ENCODE peak calls at places on chromosome 22, in eight cellular contexts. One of them, this sample, is unnamed.

GRCh38 chr22:31291403-31291715 is 929 bp downstream of the PIK3IP1 start:
- DNase-seq in mammary epithelial cell: no peak
- DNase-seq in endothelial cell of umbilical vein: no peak
- DNase-seq in astrocyte: no peak
- DNase-seq in neural progenitor cell: peak
- DNase-seq in kidney: no peak
- DNase-seq in mesendoderm: no peak
- DNase-seq in IMR-90: no peak
- DNase-seq in this sample: peak

GRCh38 chr22:37485006-37485713 is 1.0 kb downstream of the MFNG start:
- DNase-seq in mammary epithelial cell: no peak
- DNase-seq in endothelial cell of umbilical vein: peak
- DNase-seq in astrocyte: no peak
- DNase-seq in neural progenitor cell: no peak
- DNase-seq in kidney: no peak
- DNase-seq in mesendoderm: no peak
- DNase-seq in IMR-90: no peak
- DNase-seq in this sample: no peak

GRCh38 chr22:45201678-45202332 is 38.1 kb downstream of the NUP50 start:
- DNase-seq in mammary epithelial cell: peak
- DNase-seq in endothelial cell of umbilical vein: no peak
- DNase-seq in astrocyte: peak
- DNase-seq in neural progenitor cell: no peak
- DNase-seq in kidney: no peak
- DNase-seq in mesendoderm: no peak
- DNase-seq in IMR-90: peak
- DNase-seq in this sample: peak

GRCh38 chr22:28139993-28140392 is 220.9 kb upstream of the PITPNB start:
- DNase-seq in mammary epithelial cell: peak
- DNase-seq in endothelial cell of umbilical vein: peak
- DNase-seq in astrocyte: peak
- DNase-seq in neural progenitor cell: no peak
- DNase-seq in kidney: no peak
- DNase-seq in mesendoderm: no peak
- DNase-seq in IMR-90: peak
- DNase-seq in this sample: peak

GRCh38 chr22:28034760-28035401 is 115.8 kb upstream of the PITPNB start:
- DNase-seq in mammary epithelial cell: no peak
- DNase-seq in endothelial cell of umbilical vein: peak
- DNase-seq in astrocyte: peak
- DNase-seq in neural progenitor cell: no peak
- DNase-seq in kidney: peak
- DNase-seq in mesendoderm: no peak
- DNase-seq in IMR-90: peak
- DNase-seq in this sample: peak

GRCh38 chr22:24706732-24707476 is 67.6 kb downstream of the PIWIL3 start:
- DNase-seq in mammary epithelial cell: no peak
- DNase-seq in endothelial cell of umbilical vein: no peak
- DNase-seq in astrocyte: no peak
- DNase-seq in neural progenitor cell: no peak
- DNase-seq in kidney: no peak
- DNase-seq in mesendoderm: no peak
- DNase-seq in IMR-90: no peak
- DNase-seq in this sample: no peak

GRCh38 chr22:38494939-38495338 is 11.2 kb downstream of the DDX17 start:
- DNase-seq in mammary epithelial cell: no peak
- DNase-seq in endothelial cell of umbilical vein: no peak
- DNase-seq in astrocyte: no peak
- DNase-seq in neural progenitor cell: no peak
- DNase-seq in kidney: no peak
- DNase-seq in mesendoderm: peak
- DNase-seq in IMR-90: no peak
- DNase-seq in this sample: no peak

GRCh38 chr22:39996732-39997131 is 2.0 kb downstream of the FAM83F start:
- DNase-seq in mammary epithelial cell: peak
- DNase-seq in endothelial cell of umbilical vein: peak
- DNase-seq in astrocyte: no peak
- DNase-seq in neural progenitor cell: no peak
- DNase-seq in kidney: no peak
- DNase-seq in mesendoderm: no peak
- DNase-seq in IMR-90: no peak
- DNase-seq in this sample: no peak

GRCh38 chr22:19232620-19233019 is 54.1 kb upstream of the SLC25A1 start:
- DNase-seq in mammary epithelial cell: no peak
- DNase-seq in endothelial cell of umbilical vein: peak
- DNase-seq in astrocyte: no peak
- DNase-seq in neural progenitor cell: no peak
- DNase-seq in kidney: no peak
- DNase-seq in mesendoderm: no peak
- DNase-seq in IMR-90: no peak
- DNase-seq in this sample: peak

GRCh38 chr22:17106161-17106784 is 14.9 kb downstream of the TMEM121B start:
- DNase-seq in mammary epithelial cell: no peak
- DNase-seq in endothelial cell of umbilical vein: no peak
- DNase-seq in astrocyte: no peak
- DNase-seq in neural progenitor cell: peak
- DNase-seq in kidney: no peak
- DNase-seq in mesendoderm: no peak
- DNase-seq in IMR-90: no peak
- DNase-seq in this sample: no peak

GRCh38 chr22:27153386-27153785 is 496.0 kb downstream of the MIAT start:
- DNase-seq in mammary epithelial cell: no peak
- DNase-seq in endothelial cell of umbilical vein: no peak
- DNase-seq in astrocyte: no peak
- DNase-seq in neural progenitor cell: no peak
- DNase-seq in kidney: no peak
- DNase-seq in mesendoderm: no peak
- DNase-seq in IMR-90: no peak
- DNase-seq in this sample: no peak

GRCh38 chr22:20979243-20979809 is 2.8 kb upstream of the LZTR1 start:
- DNase-seq in mammary epithelial cell: peak
- DNase-seq in endothelial cell of umbilical vein: peak
- DNase-seq in astrocyte: peak
- DNase-seq in neural progenitor cell: peak
- DNase-seq in kidney: peak
- DNase-seq in mesendoderm: peak
- DNase-seq in IMR-90: peak
- DNase-seq in this sample: peak
- H3K4me3 ChIP-seq in mammary epithelial cell: peak
- H3K4me3 ChIP-seq in endothelial cell of umbilical vein: no peak
- H3K4me3 ChIP-seq in astrocyte: peak
- H3K4me3 ChIP-seq in neural progenitor cell: peak
- H3K4me3 ChIP-seq in kidney: peak
- H3K4me3 ChIP-seq in mesendoderm: no peak
- H3K4me3 ChIP-seq in IMR-90: peak
- H3K4me3 ChIP-seq in this sample: peak

DNA sequence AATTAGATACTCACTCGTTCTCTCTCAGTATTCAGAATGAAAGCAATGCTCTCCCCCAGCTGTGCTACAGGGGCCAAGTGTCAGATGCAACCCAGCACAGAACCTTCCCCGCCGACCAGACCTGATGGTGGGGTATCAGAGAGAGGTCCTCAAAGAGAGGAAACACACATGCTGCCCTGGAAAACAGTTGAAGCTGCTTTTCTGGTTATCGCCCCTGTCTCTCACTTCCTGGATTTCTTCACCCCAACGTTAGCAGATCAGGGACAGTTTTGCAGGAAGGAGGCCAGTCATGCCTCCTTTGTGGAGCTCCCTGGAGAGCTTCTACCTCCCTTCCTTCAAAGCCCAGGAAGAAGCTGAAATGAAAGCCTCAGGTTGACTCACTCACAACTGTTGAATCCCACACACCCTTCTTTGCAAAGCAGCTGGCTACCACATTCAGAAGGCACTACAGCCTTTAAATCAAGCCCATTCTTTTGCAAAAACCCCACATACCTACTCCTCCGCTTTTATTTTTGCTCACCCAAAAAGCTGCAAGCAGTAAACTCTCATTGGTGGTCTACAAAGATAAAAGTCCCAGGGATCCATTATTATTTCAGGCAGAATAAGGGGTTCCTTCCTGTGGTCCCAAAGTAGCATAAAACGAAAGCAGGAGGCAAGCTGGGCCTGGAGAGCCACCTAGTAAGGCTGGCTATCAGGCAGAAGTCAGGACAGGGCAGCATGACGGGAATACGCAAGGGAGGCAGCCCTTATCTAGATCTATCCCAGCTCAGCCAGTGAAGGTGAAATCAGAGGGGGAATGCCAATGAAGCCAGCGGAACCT is 23.3 kb downstream of the LARGE1 start:
- DNase-seq in mammary epithelial cell: no peak
- DNase-seq in endothelial cell of umbilical vein: no peak
- DNase-seq in astrocyte: no peak
- DNase-seq in neural progenitor cell: no peak
- DNase-seq in kidney: no peak
- DNase-seq in mesendoderm: peak
- DNase-seq in IMR-90: peak
- DNase-seq in this sample: peak
- H3K9ac ChIP-seq in mammary epithelial cell: no peak
- H3K9ac ChIP-seq in endothelial cell of umbilical vein: no peak
- H3K9ac ChIP-seq in astrocyte: no peak
- H3K9ac ChIP-seq in neural progenitor cell: no peak
- H3K9ac ChIP-seq in kidney: no peak
- H3K9ac ChIP-seq in mesendoderm: no peak
- H3K9ac ChIP-seq in IMR-90: no peak
- H3K9ac ChIP-seq in this sample: no peak

GRCh38 chr22:33737662-33738061 is 182.6 kb downstream of the LARGE1 start:
- DNase-seq in mammary epithelial cell: no peak
- DNase-seq in endothelial cell of umbilical vein: no peak
- DNase-seq in astrocyte: no peak
- DNase-seq in neural progenitor cell: no peak
- DNase-seq in kidney: no peak
- DNase-seq in mesendoderm: no peak
- DNase-seq in IMR-90: no peak
- DNase-seq in this sample: no peak

GRCh38 chr22:33735978-33736377 is 184.3 kb downstream of the LARGE1 start:
- DNase-seq in mammary epithelial cell: no peak
- DNase-seq in endothelial cell of umbilical vein: no peak
- DNase-seq in astrocyte: no peak
- DNase-seq in neural progenitor cell: no peak
- DNase-seq in kidney: no peak
- DNase-seq in mesendoderm: no peak
- DNase-seq in IMR-90: no peak
- DNase-seq in this sample: no peak
- H3K4me3 ChIP-seq in mammary epithelial cell: no peak
- H3K4me3 ChIP-seq in endothelial cell of umbilical vein: no peak
- H3K4me3 ChIP-seq in astrocyte: no peak
- H3K4me3 ChIP-seq in neural progenitor cell: no peak
- H3K4me3 ChIP-seq in kidney: no peak
- H3K4me3 ChIP-seq in mesendoderm: no peak
- H3K4me3 ChIP-seq in IMR-90: no peak
- H3K4me3 ChIP-seq in this sample: no peak

GRCh38 chr22:22156348-22156715 is 88.3 kb upstream of the VPREB1 start:
- DNase-seq in mammary epithelial cell: no peak
- DNase-seq in endothelial cell of umbilical vein: no peak
- DNase-seq in astrocyte: no peak
- DNase-seq in neural progenitor cell: no peak
- DNase-seq in kidney: no peak
- DNase-seq in mesendoderm: no peak
- DNase-seq in IMR-90: no peak
- DNase-seq in this sample: no peak
- H3K9ac ChIP-seq in mammary epithelial cell: no peak
- H3K9ac ChIP-seq in endothelial cell of umbilical vein: no peak
- H3K9ac ChIP-seq in astrocyte: no peak
- H3K9ac ChIP-seq in neural progenitor cell: no peak
- H3K9ac ChIP-seq in kidney: no peak
- H3K9ac ChIP-seq in mesendoderm: no peak
- H3K9ac ChIP-seq in IMR-90: no peak
- H3K9ac ChIP-seq in this sample: no peak

DNA sequence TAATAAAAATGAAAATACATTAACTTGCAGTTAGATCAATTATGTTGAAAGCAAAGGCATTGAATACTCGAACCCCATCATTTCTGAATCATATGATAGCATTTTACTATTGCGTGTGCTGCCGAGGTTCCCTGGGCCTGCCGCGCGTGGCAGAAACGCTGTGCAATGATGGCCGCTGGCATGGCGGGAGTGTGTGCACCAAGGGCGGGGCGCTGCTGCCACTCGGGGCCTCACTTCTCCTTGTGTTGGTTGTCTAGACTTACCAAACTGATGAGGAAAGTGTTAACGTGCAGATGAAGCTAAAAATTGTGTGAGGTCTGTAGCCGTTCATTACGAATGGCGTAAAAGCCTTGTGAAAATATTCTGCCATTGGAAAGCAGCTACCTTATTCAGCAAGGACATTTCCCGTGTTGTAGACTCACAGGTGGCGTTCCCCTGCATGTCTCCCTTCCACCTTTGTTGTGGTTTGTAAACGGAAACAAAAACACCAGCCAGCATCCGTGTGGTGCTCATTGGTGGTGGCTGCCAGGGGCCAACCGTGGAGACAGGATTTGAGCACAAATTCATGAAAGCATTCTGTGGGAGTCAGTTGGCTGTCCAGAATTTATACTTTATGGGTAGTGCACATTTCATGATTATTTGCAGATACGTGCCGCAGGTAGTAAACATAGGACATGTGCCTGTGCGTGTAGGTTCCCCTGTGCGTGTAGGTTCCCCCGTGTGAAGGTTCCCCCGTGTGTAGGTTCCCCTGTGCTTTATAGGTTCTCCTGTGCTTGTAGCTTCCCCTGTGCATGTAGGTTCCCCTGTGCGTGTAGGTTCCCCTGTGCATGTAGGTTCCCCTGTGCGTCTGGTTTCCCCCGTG is 5.9 kb upstream of the GRAMD4 start:
- DNase-seq in mammary epithelial cell: no peak
- DNase-seq in endothelial cell of umbilical vein: no peak
- DNase-seq in astrocyte: no peak
- DNase-seq in neural progenitor cell: no peak
- DNase-seq in kidney: no peak
- DNase-seq in mesendoderm: no peak
- DNase-seq in IMR-90: no peak
- DNase-seq in this sample: no peak
- H3K4me3 ChIP-seq in mammary epithelial cell: no peak
- H3K4me3 ChIP-seq in endothelial cell of umbilical vein: no peak
- H3K4me3 ChIP-seq in astrocyte: no peak
- H3K4me3 ChIP-seq in neural progenitor cell: no peak
- H3K4me3 ChIP-seq in kidney: no peak
- H3K4me3 ChIP-seq in mesendoderm: no peak
- H3K4me3 ChIP-seq in IMR-90: no peak
- H3K4me3 ChIP-seq in this sample: no peak

GRCh38 chr22:50701428-50702154 is 29.0 kb downstream of the SHANK3 start:
- DNase-seq in mammary epithelial cell: no peak
- DNase-seq in endothelial cell of umbilical vein: no peak
- DNase-seq in astrocyte: no peak
- DNase-seq in neural progenitor cell: no peak
- DNase-seq in kidney: peak
- DNase-seq in mesendoderm: no peak
- DNase-seq in IMR-90: no peak
- DNase-seq in this sample: no peak
- H3K9ac ChIP-seq in mammary epithelial cell: no peak
- H3K9ac ChIP-seq in endothelial cell of umbilical vein: no peak
- H3K9ac ChIP-seq in astrocyte: no peak
- H3K9ac ChIP-seq in neural progenitor cell: no peak
- H3K9ac ChIP-seq in kidney: no peak
- H3K9ac ChIP-seq in mesendoderm: no peak
- H3K9ac ChIP-seq in IMR-90: no peak
- H3K9ac ChIP-seq in this sample: no peak